ENCODE peak calls at places on chromosome 1, in seven cellular contexts. One of them, this sample, is unnamed.

GRCh38 chr1:151047591-151047924 is at the start of gene C1orf56:
- DNase-seq in transverse colon: peak; percentile 77
- DNase-seq in HCT116: no peak
- DNase-seq in endothelial cell of umbilical vein: peak; percentile 72
- DNase-seq in spleen: peak; percentile 92
- DNase-seq in K562: peak; percentile 73
- DNase-seq in HL-60: no peak
- DNase-seq in this sample: no peak

GRCh38 chr1:155978973-155979429 is 654 bp upstream of the ARHGEF2 start:
- DNase-seq in transverse colon: peak; percentile 47
- DNase-seq in HCT116: no peak
- DNase-seq in endothelial cell of umbilical vein: no peak
- DNase-seq in spleen: peak; percentile 79
- DNase-seq in K562: peak; percentile 54
- DNase-seq in HL-60: peak; percentile 54
- DNase-seq in this sample: no peak

GRCh38 chr1:225809842-225810578 is at the start of gene EPHX1:
- DNase-seq in transverse colon: peak; percentile 94
- DNase-seq in HCT116: peak; percentile 71
- DNase-seq in endothelial cell of umbilical vein: peak; percentile 85
- DNase-seq in spleen: peak; percentile 93
- DNase-seq in K562: peak; percentile 88
- DNase-seq in HL-60: peak; percentile 87
- DNase-seq in this sample: peak; percentile 33

GRCh38 chr1:227883641-227884301 is 64.0 kb downstream of the WNT9A start:
- DNase-seq in transverse colon: no peak
- DNase-seq in HCT116: no peak
- DNase-seq in endothelial cell of umbilical vein: no peak
- DNase-seq in spleen: peak; percentile 66
- DNase-seq in K562: no peak
- DNase-seq in HL-60: no peak
- DNase-seq in this sample: no peak

GRCh38 chr1:224381880-224382548 is 25.3 kb downstream of the CNIH4 start:
- DNase-seq in transverse colon: no peak
- DNase-seq in HCT116: no peak
- DNase-seq in endothelial cell of umbilical vein: no peak
- DNase-seq in spleen: no peak
- DNase-seq in K562: no peak
- DNase-seq in HL-60: no peak
- DNase-seq in this sample: no peak

GRCh38 chr1:227793948-227794812 is 21.3 kb upstream of the PRSS38 start:
- DNase-seq in transverse colon: no peak
- DNase-seq in HCT116: no peak
- DNase-seq in endothelial cell of umbilical vein: no peak
- DNase-seq in spleen: no peak
- DNase-seq in K562: peak; percentile 10
- DNase-seq in HL-60: no peak
- DNase-seq in this sample: no peak

GRCh38 chr1:156510709-156511108 is 10.1 kb upstream of the MEF2D start:
- DNase-seq in transverse colon: peak; percentile 82
- DNase-seq in HCT116: no peak
- DNase-seq in endothelial cell of umbilical vein: no peak
- DNase-seq in spleen: no peak
- DNase-seq in K562: no peak
- DNase-seq in HL-60: no peak
- DNase-seq in this sample: no peak

GRCh38 chr1:148308832-148309458 is 156.9 kb upstream of the NBPF11 start:
- DNase-seq in transverse colon: no peak
- DNase-seq in HCT116: no peak
- DNase-seq in endothelial cell of umbilical vein: no peak
- DNase-seq in spleen: no peak
- DNase-seq in K562: no peak
- DNase-seq in HL-60: no peak
- DNase-seq in this sample: no peak

GRCh38 chr1:228141082-228141870 is 1.2 kb downstream of the GUK1 start:
- DNase-seq in transverse colon: peak; percentile 58
- DNase-seq in HCT116: no peak
- DNase-seq in endothelial cell of umbilical vein: peak; percentile 33
- DNase-seq in spleen: peak; percentile 88
- DNase-seq in K562: no peak
- DNase-seq in HL-60: no peak
- DNase-seq in this sample: no peak

GRCh38 chr1:226506921-226507320 is 41.6 kb upstream of the STUM start:
- DNase-seq in transverse colon: no peak
- DNase-seq in HCT116: no peak
- DNase-seq in endothelial cell of umbilical vein: no peak
- DNase-seq in spleen: no peak
- DNase-seq in K562: no peak
- DNase-seq in HL-60: no peak
- DNase-seq in this sample: no peak

GRCh38 chr1:151542710-151543129 is 2.6 kb downstream of the TUFT1 start:
- DNase-seq in transverse colon: no peak
- DNase-seq in HCT116: no peak
- DNase-seq in endothelial cell of umbilical vein: no peak
- DNase-seq in spleen: no peak
- DNase-seq in K562: no peak
- DNase-seq in HL-60: no peak
- DNase-seq in this sample: no peak

GRCh38 chr1:245207801-245208200 is 53.0 kb downstream of the KIF26B start:
- DNase-seq in transverse colon: no peak
- DNase-seq in HCT116: no peak
- DNase-seq in endothelial cell of umbilical vein: no peak
- DNase-seq in spleen: no peak
- DNase-seq in K562: no peak
- DNase-seq in HL-60: no peak
- DNase-seq in this sample: no peak
- H3K27ac ChIP-seq in transverse colon: no peak overlapping the region
- H3K27ac ChIP-seq in HCT116: no peak overlapping the region
- H3K27ac ChIP-seq in endothelial cell of umbilical vein: no peak overlapping the region
- H3K27ac ChIP-seq in spleen: no peak overlapping the region
- H3K27ac ChIP-seq in K562: no peak overlapping the region
- H3K27ac ChIP-seq in HL-60: no peak overlapping the region
- H3K27ac ChIP-seq in this sample: no peak overlapping the region

GRCh38 chr1:159012495-159012894 is 2.8 kb downstream of the IFI16 start:
- DNase-seq in transverse colon: peak; percentile 15
- DNase-seq in HCT116: no peak
- DNase-seq in endothelial cell of umbilical vein: peak; percentile 76
- DNase-seq in spleen: peak; percentile 76
- DNase-seq in K562: no peak
- DNase-seq in HL-60: no peak
- DNase-seq in this sample: no peak
- TF ChIP-seq POLR2AphosphoS5 in transverse colon: peak; percentile 64
- TF ChIP-seq POLR2AphosphoS5 in HCT116: no peak
- TF ChIP-seq POLR2AphosphoS5 in endothelial cell of umbilical vein: no peak
- TF ChIP-seq POLR2AphosphoS5 in spleen: peak; percentile 87
- TF ChIP-seq POLR2AphosphoS5 in K562: no peak
- TF ChIP-seq POLR2AphosphoS5 in HL-60: no peak
- TF ChIP-seq POLR2AphosphoS5 in this sample: no peak

DNA sequence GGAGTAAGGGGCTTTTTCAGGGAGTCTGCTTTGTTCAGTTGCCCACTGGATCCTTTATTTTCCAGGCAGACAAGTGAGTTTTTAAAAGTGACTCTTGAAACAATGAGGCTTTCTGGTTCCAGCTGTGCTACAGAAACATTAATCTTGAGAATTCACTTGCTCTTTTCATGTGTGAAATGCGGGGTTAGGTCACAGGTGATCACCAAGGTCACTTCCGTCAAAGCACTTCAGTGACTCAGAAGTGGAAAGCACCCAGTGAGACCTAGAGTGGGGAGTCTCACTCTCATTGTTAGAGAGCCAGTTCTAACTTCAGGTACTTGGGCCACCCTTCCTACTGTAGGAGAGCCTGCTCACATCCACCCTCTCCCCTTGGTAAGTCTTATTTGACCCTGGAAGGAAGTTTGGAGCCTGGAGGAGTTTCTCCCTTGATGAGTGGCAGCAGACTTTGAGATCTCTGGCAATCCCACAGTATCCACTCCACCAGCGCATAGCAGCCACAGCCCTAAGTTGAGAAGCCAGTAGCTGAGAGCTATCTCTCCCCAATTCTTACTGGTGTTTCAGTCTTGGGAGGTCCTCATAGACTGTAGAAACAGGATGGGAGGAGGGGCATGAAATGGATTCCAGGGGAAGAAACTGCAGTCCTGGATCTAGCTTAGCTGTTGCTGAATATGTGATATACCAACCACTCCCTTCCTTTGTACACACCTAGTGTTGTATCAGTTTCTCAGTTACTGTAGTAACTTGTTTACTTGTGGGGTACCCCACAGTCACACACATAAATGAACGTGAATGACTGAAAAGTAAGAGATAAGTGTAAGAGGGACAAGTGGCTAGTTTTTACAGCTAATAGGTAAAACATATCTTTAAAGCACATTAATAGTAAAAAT is 3.1 kb downstream of the TACSTD2 start:
- DNase-seq in transverse colon: no peak
- DNase-seq in HCT116: no peak
- DNase-seq in endothelial cell of umbilical vein: peak; percentile 68
- DNase-seq in spleen: no peak
- DNase-seq in K562: no peak
- DNase-seq in HL-60: no peak
- DNase-seq in this sample: no peak
- H3K27ac ChIP-seq in transverse colon: no peak overlapping the region
- H3K27ac ChIP-seq in HCT116: no peak overlapping the region
- H3K27ac ChIP-seq in endothelial cell of umbilical vein: no peak overlapping the region
- H3K27ac ChIP-seq in spleen: no peak overlapping the region
- H3K27ac ChIP-seq in K562: no peak overlapping the region
- H3K27ac ChIP-seq in HL-60: peak overlapping the region; percentile 12
- H3K27ac ChIP-seq in this sample: no peak overlapping the region

GRCh38 chr1:45913183-45913924 is 109.9 kb downstream of the MAST2 start:
- DNase-seq in transverse colon: peak; percentile 79
- DNase-seq in HCT116: no peak
- DNase-seq in endothelial cell of umbilical vein: no peak
- DNase-seq in spleen: no peak
- DNase-seq in K562: peak; percentile 21
- DNase-seq in HL-60: no peak
- DNase-seq in this sample: no peak
- TF ChIP-seq POLR2AphosphoS5 in transverse colon: peak; percentile 94
- TF ChIP-seq POLR2AphosphoS5 in HCT116: no peak
- TF ChIP-seq POLR2AphosphoS5 in endothelial cell of umbilical vein: no peak
- TF ChIP-seq POLR2AphosphoS5 in spleen: peak; percentile 59
- TF ChIP-seq POLR2AphosphoS5 in K562: no peak
- TF ChIP-seq POLR2AphosphoS5 in HL-60: no peak
- TF ChIP-seq POLR2AphosphoS5 in this sample: no peak

DNA sequence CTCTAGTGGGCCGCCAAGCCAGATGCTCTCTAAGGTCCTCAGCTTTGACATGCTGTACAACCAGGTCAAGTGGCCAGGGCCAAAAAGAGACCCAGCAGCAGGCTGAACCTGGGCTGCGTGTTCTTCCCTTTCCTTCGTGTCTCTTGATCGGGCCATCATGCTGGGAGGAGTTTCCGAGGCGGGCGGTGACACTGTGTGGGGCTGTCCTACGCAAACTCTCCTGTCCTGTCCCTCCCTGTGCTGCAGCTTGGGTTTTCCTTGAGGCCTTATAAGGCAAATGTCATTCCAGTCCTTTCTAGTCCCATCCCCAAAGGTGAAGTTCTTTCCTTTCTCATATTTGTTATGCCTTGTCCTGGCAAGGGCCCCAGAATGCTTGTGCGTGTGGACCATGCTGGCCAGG is 56.7 kb downstream of the ARHGEF10L start:
- DNase-seq in transverse colon: peak; percentile 84
- DNase-seq in HCT116: no peak
- DNase-seq in endothelial cell of umbilical vein: no peak
- DNase-seq in spleen: no peak
- DNase-seq in K562: no peak
- DNase-seq in HL-60: no peak
- DNase-seq in this sample: no peak
- H3K27ac ChIP-seq in transverse colon: peak overlapping the region; percentile 91
- H3K27ac ChIP-seq in HCT116: no peak overlapping the region
- H3K27ac ChIP-seq in endothelial cell of umbilical vein: no peak overlapping the region
- H3K27ac ChIP-seq in spleen: no peak overlapping the region
- H3K27ac ChIP-seq in K562: no peak overlapping the region
- H3K27ac ChIP-seq in HL-60: no peak overlapping the region
- H3K27ac ChIP-seq in this sample: peak overlapping the region; percentile 26

This sample was measured in Panc1.